ENCODE peak calls at places on chromosomes 6 and 20, in six cellular contexts. A is suprapubic skin, J is transverse colon, Z is HepG2, U is stomach, O is A549. Y is an unnamed sample.

GRCh38 chr20:53768329-53768728 is 174.7 kb upstream of the ZNF217 start:
- DNase-seq in Z (no peak), A (no peak), O (no peak), U (no peak), J (no peak), Y (no peak)

GRCh38 chr6:13407709-13408695 is 79.4 kb downstream of the GFOD1 start:
- DNase-seq in O (peak), J (no peak), U (peak), Z (peak), A (no peak), Y (no peak)

GRCh38 chr20:49478266-49478665 is 4.2 kb downstream of the KCNB1 start:
- DNase-seq in O (no peak), A (no peak), U (no peak), J (no peak), Z (no peak), Y (no peak)

GRCh38 chr6:110419028-110419739 is 3.8 kb upstream of the DDO start:
- DNase-seq in U (no peak), O (no peak), A (no peak), J (no peak), Z (peak), Y (no peak)

GRCh38 chr6:153172815-153173214 is 41.7 kb upstream of the RGS17 start:
- DNase-seq in O (no peak), U (no peak), J (no peak), A (no peak), Z (no peak), Y (no peak)

GRCh38 chr6:7053125-7053784 is 54.5 kb upstream of the RREB1 start:
- DNase-seq in O (no peak), Z (no peak), J (no peak), U (no peak), A (no peak), Y (no peak)

GRCh38 chr6:30744054-30744805 is at the start of gene IER3:
- DNase-seq in Z (peak), J (peak), O (peak), U (peak), A (peak), Y (peak)

GRCh38 chr6:44177691-44178423 is 19.2 kb downstream of the CAPN11 start:
- DNase-seq in O (peak), Z (no peak), J (peak), U (no peak), A (no peak), Y (peak)

GRCh38 chr6:225121-225721 is 67.1 kb upstream of the DUSP22 start:
- DNase-seq in J (no peak), O (no peak), Z (no peak), U (no peak), A (no peak), Y (no peak)

GRCh38 chr6:23412770-23413169 is 713.2 kb upstream of the NRSN1 start:
- DNase-seq in Z (no peak), A (no peak), J (no peak), U (no peak), O (no peak), Y (no peak)

GRCh38 chr6:33104893-33105292 is 29.1 kb downstream of the HLA-DPB1 start:
- DNase-seq in Z (no peak), J (no peak), U (no peak), O (no peak), A (no peak), Y (no peak)
- TF ChIP-seq EP300 in Z (no peak), J (no peak), U (no peak), O (no peak), A (no peak), Y (no peak)

GRCh38 chr20:36745927-36746659 is at the start of gene NDRG3:
- DNase-seq in U (peak), J (peak), Z (peak), O (peak), A (peak), Y (peak)
- TF ChIP-seq POLR2A in U (no peak), J (no peak), Z (peak), O (peak), A (no peak), Y (no peak)

GRCh38 chr20:15703171-15703911 is 869.9 kb downstream of the KIF16B start:
- DNase-seq in Z (peak), U (no peak), O (peak), A (no peak), J (no peak), Y (no peak)
- H3K4me3 ChIP-seq in Z (no peak), U (no peak), O (no peak), A (no peak), J (no peak), Y (no peak)

GRCh38 chr20:44151621-44152416 is 35.2 kb downstream of the JPH2 start:
- DNase-seq in A (no peak), J (no peak), Z (no peak), O (no peak), U (no peak), Y (no peak)
- TF ChIP-seq EP300 in A (no peak), J (no peak), Z (no peak), O (no peak), U (no peak), Y (no peak)